ENCODE peak calls at places on chromosome 11, in four cellular contexts. U is PC-9, M is right lobe of liver, G is stomach. F is an unnamed sample.

GRCh38 chr11:36109850-36110606 is 166.2 kb downstream of the LDLRAD3 start:
- DNase-seq in U (no peak), G (no peak), M (no peak), F (no peak)

GRCh38 chr11:118928870-118929495 is 3.3 kb upstream of the BCL9L start:
- DNase-seq in M (peak; percentile 80), G (no peak), U (peak; percentile 71), F (no peak)

GRCh38 chr11:61793084-61793828 is 545 bp downstream of the FEN1 start:
- DNase-seq in U (no peak), M (no peak), G (no peak), F (no peak)

GRCh38 chr11:46119352-46120216 is 1.7 kb downstream of the PHF21A start:
- DNase-seq in M (peak; percentile 53), G (peak; percentile 39), U (peak; percentile 57), F (peak; percentile 54)

GRCh38 chr11:11981364-11981763 is 27.1 kb downstream of the DKK3 start:
- DNase-seq in M (no peak), U (no peak), G (peak; percentile 16), F (no peak)

GRCh38 chr11:70210051-70210501 is 7.0 kb downstream of the FADD start:
- DNase-seq in U (no peak), G (no peak), M (no peak), F (no peak)

GRCh38 chr11:14894657-14895598 is 2.9 kb upstream of the CYP2R1 start:
- DNase-seq in U (no peak), M (peak; percentile 60), G (no peak), F (no peak)

GRCh38 chr11:108958446-108959123 is 293.7 kb downstream of the DDX10 start:
- DNase-seq in G (no peak), M (no peak), U (peak; percentile 40), F (no peak)

GRCh38 chr11:73099512-73100266 is 42.4 kb downstream of the FCHSD2 start:
- DNase-seq in G (no peak), M (no peak), U (no peak), F (no peak)

GRCh38 chr11:38046571-38047135 is 1448.6 kb upstream of the RAG2 start:
- DNase-seq in M (no peak), U (no peak), G (no peak), F (no peak)

GRCh38 chr11:44566952-44567875 is 1.8 kb downstream of the CD82 start:
- DNase-seq in G (no peak), M (no peak), U (no peak), F (no peak)

GRCh38 chr11:93529707-93530467 is 13.3 kb downstream of the SMCO4 start:
- DNase-seq in G (no peak), M (no peak), U (no peak), F (no peak)

GRCh38 chr11:120205596-120206161 is 5.2 kb upstream of the OAF start:
- DNase-seq in G (no peak), U (peak; percentile 49), M (no peak), F (no peak)

GRCh38 chr11:95764267-95764898 is 25.2 kb downstream of the FAM76B start:
- DNase-seq in U (peak; percentile 59), G (no peak), M (no peak), F (no peak)

GRCh38 chr11:115630109-115630700 is 126.0 kb upstream of the CADM1 start:
- DNase-seq in G (no peak), M (no peak), U (peak; percentile 17), F (no peak)

GRCh38 chr11:12642040-12642439 is 32.2 kb upstream of the TEAD1 start:
- DNase-seq in G (no peak), M (no peak), U (no peak), F (no peak)

GRCh38 chr11:83349371-83349770 is 63.2 kb upstream of the CCDC90B start:
- DNase-seq in M (no peak), G (no peak), U (no peak), F (no peak)

GRCh38 chr11:2663506-2663905 is 36.3 kb downstream of the KCNQ1OT1 start:
- DNase-seq in U (no peak), G (peak; percentile 7), M (no peak), F (no peak)

GRCh38 chr11:134950692-134951304 is 538.8 kb upstream of the B3GAT1 start:
- DNase-seq in G (no peak), M (no peak), U (no peak), F (no peak)

GRCh38 chr11:94184861-94185260 is 56.2 kb downstream of the PANX1 start:
- DNase-seq in U (no peak), M (no peak), G (no peak), F (no peak)

GRCh38 chr11:117766576-117766975 is 30.4 kb downstream of the DSCAML1 start:
- DNase-seq in U (no peak), M (no peak), G (no peak), F (no peak)

GRCh38 chr11:70159612-70160570 is 43.2 kb upstream of the FADD start:
- DNase-seq in U (peak; percentile 96), G (peak; percentile 87), M (peak; percentile 70), F (no peak)

GRCh38 chr11:61891331-61892084 is at the start of gene FADS3:
- DNase-seq in U (peak; percentile 75), G (peak; percentile 91), M (peak; percentile 95), F (peak; percentile 62)

GRCh38 chr11:128450882-128451647 is 136.3 kb downstream of the ETS1 start:
- DNase-seq in U (no peak), G (no peak), M (no peak), F (no peak)

GRCh38 chr11:103940542-103940941 is 95.9 kb upstream of the DDI1 start:
- DNase-seq in U (peak; percentile 86), G (no peak), M (no peak), F (no peak)

GRCh38 chr11:121274332-121274991 is 18.1 kb upstream of the SC5D start:
- DNase-seq in G (no peak), M (no peak), U (peak; percentile 30), F (no peak)

GRCh38 chr11:61955031-61955415 is 4.9 kb downstream of the BEST1 start:
- DNase-seq in M (no peak), G (no peak), U (peak; percentile 55), F (no peak)

GRCh38 chr11:88543902-88544655 is 206.5 kb upstream of the CTSC start:
- DNase-seq in U (peak; percentile 81), G (peak; percentile 75), M (peak; percentile 80), F (peak; percentile 34)

GRCh38 chr11:71548716-71549151 is 514 bp downstream of the KRTAP5-9 start:
- DNase-seq in U (no peak), G (no peak), M (no peak), F (no peak)

GRCh38 chr11:444397-445144 is 2.8 kb upstream of the ANO9 start:
- DNase-seq in M (no peak), G (peak; percentile 33), U (no peak), F (no peak)

GRCh38 chr11:83685730-83686129 is 399.6 kb upstream of the CCDC90B start:
- DNase-seq in G (no peak), U (no peak), M (no peak), F (no peak)

GRCh38 chr11:23765862-23766261 is 731.0 kb upstream of the LUZP2 start:
- DNase-seq in M (no peak), U (no peak), G (no peak), F (no peak)

GRCh38 chr11:67347964-67348749 is 5.2 kb downstream of the POLD4 start:
- DNase-seq in M (no peak), G (no peak), U (peak; percentile 47), F (no peak)

GRCh38 chr11:27471588-27472397 is 797 bp downstream of the LGR4 start:
- DNase-seq in G (peak; percentile 49), U (no peak), M (peak; percentile 58), F (peak; percentile 5)

GRCh38 chr11:65574963-65575567 is 788 bp upstream of the EHBP1L1 start:
- DNase-seq in G (peak; percentile 73), U (peak; percentile 65), M (no peak), F (no peak)

GRCh38 chr11:119907122-119907933 is 178.3 kb upstream of the NECTIN1 start:
- DNase-seq in M (peak; percentile 87), G (peak; percentile 90), U (peak; percentile 95), F (no peak)

GRCh38 chr11:124837491-124837856 is 27.8 kb upstream of the ROBO3 start:
- DNase-seq in M (no peak), U (peak; percentile 68), G (no peak), F (no peak)

GRCh38 chr11:771617-772204 is 5.6 kb downstream of the GATD1 start:
- DNase-seq in U (no peak), G (no peak), M (no peak), F (no peak)

GRCh38 chr11:108144615-108145014 is 23.2 kb downstream of the ACAT1 start:
- DNase-seq in U (peak; percentile 11), G (no peak), M (no peak), F (no peak)

DNA sequence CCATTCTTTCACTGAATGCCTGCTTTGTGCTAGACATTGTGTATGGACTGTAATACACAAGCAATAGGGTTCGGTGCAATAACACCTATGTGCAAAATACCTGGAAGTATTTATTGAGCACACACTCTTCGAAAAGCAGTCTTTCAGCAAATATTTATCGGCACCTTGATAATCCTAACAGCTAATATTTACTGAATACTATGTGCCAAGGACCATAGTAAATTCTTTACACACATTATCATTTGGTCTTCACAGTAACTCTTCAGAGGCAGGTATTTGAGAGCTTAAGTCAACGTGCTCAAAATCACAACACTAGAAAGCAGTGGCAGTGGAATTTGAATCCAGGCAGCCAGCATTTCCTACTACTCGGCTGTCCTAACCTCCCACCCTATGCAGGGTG is 2.2 kb downstream of the B3GNT6 start:
- DNase-seq in M (no peak), U (peak; percentile 60), G (no peak), F (no peak)
- H3K36me3 ChIP-seq in M (no peaks in the 10 kb centered on the region), U (no peaks in the 10 kb centered on the region), G (no peaks in the 10 kb centered on the region), F (no peaks in the 10 kb centered on the region)

GRCh38 chr11:59271247-59271755 is 58.6 kb upstream of the MPEG1 start:
- DNase-seq in G (no peak), M (no peak), U (no peak), F (no peak)
- H3K36me3 ChIP-seq in G (no peaks in the 10 kb centered on the region), M (no peaks in the 10 kb centered on the region), U (no peaks in the 10 kb centered on the region), F (no peaks in the 10 kb centered on the region)

DNA sequence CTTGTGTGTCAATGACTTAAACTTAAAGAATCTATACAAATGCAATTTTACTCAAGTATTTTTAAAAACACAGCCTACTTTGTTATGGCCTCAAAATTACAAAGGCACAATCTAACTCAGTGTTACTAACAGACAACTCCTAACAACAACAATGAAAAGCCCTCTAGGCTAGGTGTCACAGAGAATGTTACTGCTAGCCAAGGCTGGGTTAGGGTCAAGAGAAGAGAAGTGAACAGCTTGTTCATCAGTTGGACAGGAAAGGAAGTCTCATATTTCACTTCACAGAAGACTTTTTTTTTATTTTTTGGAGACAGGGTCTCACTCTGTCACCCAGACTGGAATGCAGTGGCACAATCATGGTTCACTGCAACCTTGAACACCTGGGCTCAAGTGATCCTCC is 26.0 kb downstream of the CLDN25 start:
- DNase-seq in M (no peak), U (no peak), G (no peak), F (no peak)
- H3K36me3 ChIP-seq in M (peaks cover 33% of the 10 kb centered on the region), U (peaks cover 8% of the 10 kb centered on the region), G (peaks cover 35% of the 10 kb centered on the region), F (peaks cover 19% of the 10 kb centered on the region)

DNA sequence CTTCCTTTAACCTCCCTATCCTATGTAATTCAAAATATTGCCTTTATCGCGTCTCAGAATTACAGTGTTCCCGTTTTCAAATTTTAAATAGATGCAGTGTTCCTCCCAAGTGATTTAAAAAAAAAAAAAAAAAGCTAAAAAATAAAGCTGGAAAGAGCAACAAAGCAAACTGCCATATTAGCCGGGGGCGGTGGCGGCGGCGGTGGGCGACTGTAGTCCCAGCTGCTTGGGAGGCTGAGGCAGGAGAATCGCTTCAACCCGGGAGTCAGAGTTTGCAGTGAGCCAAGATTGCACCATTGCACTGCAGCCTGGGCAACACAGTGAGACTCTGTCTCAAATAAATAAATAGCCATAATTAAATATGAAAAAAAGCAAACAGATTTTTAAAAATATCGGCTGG is 5.5 kb upstream of the AGBL2 start:
- DNase-seq in M (no peak), U (no peak), G (no peak), F (no peak)
- H3K36me3 ChIP-seq in M (peaks cover 58% of the 10 kb centered on the region), U (peaks cover 51% of the 10 kb centered on the region), G (peaks cover 64% of the 10 kb centered on the region), F (peaks cover 65% of the 10 kb centered on the region)

GRCh38 chr11:75565221-75565814 is 3.3 kb downstream of the SERPINH1 start:
- DNase-seq in M (no peak), U (no peak), G (no peak), F (no peak)
- H3K36me3 ChIP-seq in M (peaks cover 42% of the 10 kb centered on the region), U (peaks cover 36% of the 10 kb centered on the region), G (peaks cover 40% of the 10 kb centered on the region), F (peaks cover 23% of the 10 kb centered on the region)

F was measured in effector memory CD4-positive, alpha-beta T cell.